ENCODE peak calls at places on chromosome 10, in seven cellular contexts. One of them, this sample, is unnamed.
A peak's percentile ranks its signal among the peaks of the same experiment; 100 is the strongest.

GRCh38 chr10:91909178-91909677 is at the start of gene FGFBP3:
- DNase-seq in PC-3: peak; percentile 43
- DNase-seq in hepatocyte: peak; percentile 56
- DNase-seq in HCT116: peak; percentile 40
- DNase-seq in SK-N-SH: peak; percentile 72
- DNase-seq in neural progenitor cell: peak; percentile 85
- DNase-seq in MM.1S: peak; percentile 46
- DNase-seq in this sample: peak; percentile 45

GRCh38 chr10:29926649-29927048 is 132.7 kb downstream of the JCAD start:
- DNase-seq in PC-3: peak; percentile 38
- DNase-seq in hepatocyte: peak; percentile 39
- DNase-seq in HCT116: no peak
- DNase-seq in SK-N-SH: no peak
- DNase-seq in neural progenitor cell: peak; percentile 32
- DNase-seq in MM.1S: no peak
- DNase-seq in this sample: peak; percentile 68

GRCh38 chr10:94006591-94007550 is 13.1 kb downstream of the PLCE1 start:
- DNase-seq in PC-3: peak; percentile 94
- DNase-seq in hepatocyte: peak; percentile 76
- DNase-seq in HCT116: no peak
- DNase-seq in SK-N-SH: no peak
- DNase-seq in neural progenitor cell: no peak
- DNase-seq in MM.1S: no peak
- DNase-seq in this sample: peak; percentile 87

GRCh38 chr10:117519895-117520294 is 22.7 kb upstream of the EMX2 start:
- DNase-seq in PC-3: no peak
- DNase-seq in hepatocyte: no peak
- DNase-seq in HCT116: no peak
- DNase-seq in SK-N-SH: no peak
- DNase-seq in neural progenitor cell: no peak
- DNase-seq in MM.1S: no peak
- DNase-seq in this sample: no peak

GRCh38 chr10:33152750-33153149 is 181.7 kb downstream of the NRP1 start:
- DNase-seq in PC-3: no peak
- DNase-seq in hepatocyte: no peak
- DNase-seq in HCT116: no peak
- DNase-seq in SK-N-SH: no peak
- DNase-seq in neural progenitor cell: no peak
- DNase-seq in MM.1S: no peak
- DNase-seq in this sample: no peak

GRCh38 chr10:60646966-60647796 is 131.1 kb upstream of the CDK1 start:
- DNase-seq in PC-3: peak; percentile 98
- DNase-seq in hepatocyte: peak; percentile 75
- DNase-seq in HCT116: peak; percentile 48
- DNase-seq in SK-N-SH: peak; percentile 12
- DNase-seq in neural progenitor cell: peak; percentile 57
- DNase-seq in MM.1S: peak; percentile 66
- DNase-seq in this sample: peak; percentile 73

GRCh38 chr10:21673668-21674067 is 139.6 kb downstream of the MLLT10 start:
- DNase-seq in PC-3: no peak
- DNase-seq in hepatocyte: no peak
- DNase-seq in HCT116: no peak
- DNase-seq in SK-N-SH: no peak
- DNase-seq in neural progenitor cell: no peak
- DNase-seq in MM.1S: no peak
- DNase-seq in this sample: no peak

GRCh38 chr10:20622522-20623270 is 274.4 kb downstream of the NEBL start:
- DNase-seq in PC-3: peak; percentile 87
- DNase-seq in hepatocyte: peak; percentile 23
- DNase-seq in HCT116: no peak
- DNase-seq in SK-N-SH: no peak
- DNase-seq in neural progenitor cell: no peak
- DNase-seq in MM.1S: no peak
- DNase-seq in this sample: peak; percentile 1

GRCh38 chr10:50025627-50026026 is 37.4 kb downstream of the AGAP6 start:
- DNase-seq in PC-3: no peak
- DNase-seq in hepatocyte: no peak
- DNase-seq in HCT116: no peak
- DNase-seq in SK-N-SH: no peak
- DNase-seq in neural progenitor cell: no peak
- DNase-seq in MM.1S: no peak
- DNase-seq in this sample: no peak

GRCh38 chr10:2145486-2145885 is 408.2 kb upstream of the ADARB2 start:
- DNase-seq in PC-3: no peak
- DNase-seq in hepatocyte: no peak
- DNase-seq in HCT116: no peak
- DNase-seq in SK-N-SH: no peak
- DNase-seq in neural progenitor cell: peak; percentile 39
- DNase-seq in MM.1S: no peak
- DNase-seq in this sample: no peak

GRCh38 chr10:8045728-8046494 is 8.6 kb upstream of the GATA3 start:
- DNase-seq in PC-3: no peak
- DNase-seq in hepatocyte: no peak
- DNase-seq in HCT116: no peak
- DNase-seq in SK-N-SH: peak; percentile 61
- DNase-seq in neural progenitor cell: peak; percentile 5
- DNase-seq in MM.1S: no peak
- DNase-seq in this sample: no peak

GRCh38 chr10:91642831-91643692 is 10.2 kb upstream of the PPP1R3C start:
- DNase-seq in PC-3: peak; percentile 21
- DNase-seq in hepatocyte: no peak
- DNase-seq in HCT116: no peak
- DNase-seq in SK-N-SH: no peak
- DNase-seq in neural progenitor cell: no peak
- DNase-seq in MM.1S: peak; percentile 37
- DNase-seq in this sample: peak; percentile 70

GRCh38 chr10:101840741-101841453 is 2.7 kb downstream of the KCNIP2 start:
- DNase-seq in PC-3: peak; percentile 85
- DNase-seq in hepatocyte: peak; percentile 91
- DNase-seq in HCT116: peak; percentile 72
- DNase-seq in SK-N-SH: peak; percentile 93
- DNase-seq in neural progenitor cell: peak; percentile 97
- DNase-seq in MM.1S: peak; percentile 83
- DNase-seq in this sample: peak; percentile 90

GRCh38 chr10:26367771-26368170 is 70.4 kb upstream of the APBB1IP start:
- DNase-seq in PC-3: peak; percentile 40
- DNase-seq in hepatocyte: peak; percentile 85
- DNase-seq in HCT116: no peak
- DNase-seq in SK-N-SH: no peak
- DNase-seq in neural progenitor cell: peak; percentile 78
- DNase-seq in MM.1S: peak; percentile 44
- DNase-seq in this sample: peak; percentile 55

GRCh38 chr10:45439365-45439764 is 65.3 kb downstream of the ALOX5 start:
- DNase-seq in PC-3: no peak
- DNase-seq in hepatocyte: no peak
- DNase-seq in HCT116: no peak
- DNase-seq in SK-N-SH: no peak
- DNase-seq in neural progenitor cell: no peak
- DNase-seq in MM.1S: no peak
- DNase-seq in this sample: no peak

GRCh38 chr10:131810805-131811137 is 90.0 kb upstream of the PPP2R2D start:
- DNase-seq in PC-3: no peak
- DNase-seq in hepatocyte: no peak
- DNase-seq in HCT116: no peak
- DNase-seq in SK-N-SH: no peak
- DNase-seq in neural progenitor cell: no peak
- DNase-seq in MM.1S: no peak
- DNase-seq in this sample: no peak

GRCh38 chr10:27413831-27414348 is 90.2 kb upstream of the RAB18 start:
- DNase-seq in PC-3: no peak
- DNase-seq in hepatocyte: no peak
- DNase-seq in HCT116: no peak
- DNase-seq in SK-N-SH: peak; percentile 16
- DNase-seq in neural progenitor cell: no peak
- DNase-seq in MM.1S: no peak
- DNase-seq in this sample: no peak

GRCh38 chr10:119318411-119319160 is 111.2 kb downstream of the GRK5 start:
- DNase-seq in PC-3: no peak
- DNase-seq in hepatocyte: peak; percentile 3
- DNase-seq in HCT116: no peak
- DNase-seq in SK-N-SH: no peak
- DNase-seq in neural progenitor cell: peak; percentile 38
- DNase-seq in MM.1S: no peak
- DNase-seq in this sample: no peak

GRCh38 chr10:103698266-103698665 is 157.1 kb downstream of the SH3PXD2A start:
- DNase-seq in PC-3: no peak
- DNase-seq in hepatocyte: no peak
- DNase-seq in HCT116: no peak
- DNase-seq in SK-N-SH: no peak
- DNase-seq in neural progenitor cell: no peak
- DNase-seq in MM.1S: no peak
- DNase-seq in this sample: no peak

GRCh38 chr10:46545861-46546590 is 10.4 kb downstream of the GPRIN2 start:
- DNase-seq in PC-3: no peak
- DNase-seq in hepatocyte: no peak
- DNase-seq in HCT116: no peak
- DNase-seq in SK-N-SH: peak; percentile 33
- DNase-seq in neural progenitor cell: no peak
- DNase-seq in MM.1S: no peak
- DNase-seq in this sample: no peak

GRCh38 chr10:3248526-3249255 is 76.1 kb upstream of the PITRM1 start:
- DNase-seq in PC-3: peak; percentile 68
- DNase-seq in hepatocyte: peak; percentile 70
- DNase-seq in HCT116: peak; percentile 75
- DNase-seq in SK-N-SH: no peak
- DNase-seq in neural progenitor cell: no peak
- DNase-seq in MM.1S: no peak
- DNase-seq in this sample: peak; percentile 97

GRCh38 chr10:74652664-74653063 is 173.7 kb upstream of the KAT6B start:
- DNase-seq in PC-3: peak; percentile 61
- DNase-seq in hepatocyte: no peak
- DNase-seq in HCT116: no peak
- DNase-seq in SK-N-SH: no peak
- DNase-seq in neural progenitor cell: no peak
- DNase-seq in MM.1S: no peak
- DNase-seq in this sample: peak; percentile 5

GRCh38 chr10:84194424-84195043 is at the start of gene CDHR1:
- DNase-seq in PC-3: no peak
- DNase-seq in hepatocyte: peak; percentile 56
- DNase-seq in HCT116: no peak
- DNase-seq in SK-N-SH: peak; percentile 86
- DNase-seq in neural progenitor cell: peak; percentile 90
- DNase-seq in MM.1S: peak; percentile 41
- DNase-seq in this sample: peak; percentile 50

GRCh38 chr10:121152033-121152432 is 300.9 kb downstream of the WDR11 start:
- DNase-seq in PC-3: no peak
- DNase-seq in hepatocyte: no peak
- DNase-seq in HCT116: no peak
- DNase-seq in SK-N-SH: no peak
- DNase-seq in neural progenitor cell: no peak
- DNase-seq in MM.1S: no peak
- DNase-seq in this sample: no peak

GRCh38 chr10:121154846-121155245 is 303.7 kb downstream of the WDR11 start:
- DNase-seq in PC-3: no peak
- DNase-seq in hepatocyte: peak; percentile 46
- DNase-seq in HCT116: no peak
- DNase-seq in SK-N-SH: no peak
- DNase-seq in neural progenitor cell: no peak
- DNase-seq in MM.1S: no peak
- DNase-seq in this sample: no peak

GRCh38 chr10:121152935-121153334 is 301.8 kb downstream of the WDR11 start:
- DNase-seq in PC-3: no peak
- DNase-seq in hepatocyte: no peak
- DNase-seq in HCT116: no peak
- DNase-seq in SK-N-SH: no peak
- DNase-seq in neural progenitor cell: no peak
- DNase-seq in MM.1S: no peak
- DNase-seq in this sample: no peak

GRCh38 chr10:121155742-121156141 is 304.6 kb downstream of the WDR11 start:
- DNase-seq in PC-3: no peak
- DNase-seq in hepatocyte: peak; percentile 40
- DNase-seq in HCT116: no peak
- DNase-seq in SK-N-SH: no peak
- DNase-seq in neural progenitor cell: no peak
- DNase-seq in MM.1S: no peak
- DNase-seq in this sample: no peak

DNA sequence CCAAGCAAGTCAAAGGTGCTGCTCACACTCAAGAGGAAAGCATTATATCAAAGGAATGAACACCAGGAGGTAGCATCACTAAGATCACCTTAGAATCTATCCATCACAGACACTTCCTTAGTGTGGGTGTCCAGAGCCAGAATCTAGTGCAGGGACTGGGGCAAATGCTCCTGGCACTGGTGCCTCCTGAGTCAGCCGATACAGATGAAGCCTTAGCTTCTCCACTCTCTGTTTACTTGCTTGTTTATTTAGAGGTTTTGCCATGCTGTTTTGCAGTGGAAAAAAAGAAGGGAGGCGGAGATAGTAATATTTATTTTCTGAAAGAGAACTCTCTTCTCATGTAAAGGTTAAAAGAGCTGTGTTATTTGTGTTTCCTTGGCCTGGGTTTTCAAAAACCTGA is 303.1 kb downstream of the WDR11 start:
- DNase-seq in PC-3: no peak
- DNase-seq in hepatocyte: no peak
- DNase-seq in HCT116: no peak
- DNase-seq in SK-N-SH: no peak
- DNase-seq in neural progenitor cell: no peak
- DNase-seq in MM.1S: no peak
- DNase-seq in this sample: no peak
- H3K27me3 ChIP-seq in PC-3: no peaks in the 10 kb centered on the region
- H3K27me3 ChIP-seq in hepatocyte: no peaks in the 10 kb centered on the region
- H3K27me3 ChIP-seq in HCT116: no peaks in the 10 kb centered on the region
- H3K27me3 ChIP-seq in SK-N-SH: no peaks in the 10 kb centered on the region
- H3K27me3 ChIP-seq in neural progenitor cell: no peaks in the 10 kb centered on the region
- H3K27me3 ChIP-seq in MM.1S: no peaks in the 10 kb centered on the region
- H3K27me3 ChIP-seq in this sample: no peaks in the 10 kb centered on the region

GRCh38 chr10:69437321-69438259 is 13.7 kb upstream of the TSPAN15 start:
- DNase-seq in PC-3: peak; percentile 70
- DNase-seq in hepatocyte: no peak
- DNase-seq in HCT116: no peak
- DNase-seq in SK-N-SH: no peak
- DNase-seq in neural progenitor cell: no peak
- DNase-seq in MM.1S: no peak
- DNase-seq in this sample: no peak
- TF ChIP-seq EZH2phosphoT487 in PC-3: no peak
- TF ChIP-seq EZH2phosphoT487 in hepatocyte: no peak
- TF ChIP-seq EZH2phosphoT487 in HCT116: no peak
- TF ChIP-seq EZH2phosphoT487 in SK-N-SH: no peak
- TF ChIP-seq EZH2phosphoT487 in neural progenitor cell: no peak
- TF ChIP-seq EZH2phosphoT487 in MM.1S: no peak
- TF ChIP-seq EZH2phosphoT487 in this sample: no peak

DNA sequence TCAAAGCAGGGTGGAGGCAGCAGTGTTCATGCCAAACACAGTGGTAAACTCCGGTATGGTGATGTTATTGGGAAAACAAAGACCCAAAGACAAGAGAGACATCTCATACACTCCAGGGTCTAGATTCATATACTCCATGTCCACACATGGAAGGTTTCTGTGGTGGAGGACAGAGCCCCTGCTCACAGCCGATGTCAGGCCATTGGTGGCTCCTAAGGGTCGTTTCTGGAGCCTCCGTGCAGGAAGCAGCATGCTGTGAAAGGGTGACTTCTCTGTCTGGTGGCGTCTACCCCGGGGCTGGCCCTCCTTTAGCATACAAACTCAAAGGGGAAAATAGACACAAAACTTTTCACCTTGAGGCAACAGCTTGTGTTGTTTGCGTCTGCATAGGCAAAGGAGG is 601.6 kb upstream of the MGMT start:
- DNase-seq in PC-3: no peak
- DNase-seq in hepatocyte: no peak
- DNase-seq in HCT116: no peak
- DNase-seq in SK-N-SH: no peak
- DNase-seq in neural progenitor cell: no peak
- DNase-seq in MM.1S: no peak
- DNase-seq in this sample: no peak
- H3K9me3 ChIP-seq in PC-3: no peaks in the 10 kb centered on the region
- H3K9me3 ChIP-seq in hepatocyte: no peaks in the 10 kb centered on the region
- H3K9me3 ChIP-seq in HCT116: no peaks in the 10 kb centered on the region
- H3K9me3 ChIP-seq in SK-N-SH: no peaks in the 10 kb centered on the region
- H3K9me3 ChIP-seq in neural progenitor cell: no peaks in the 10 kb centered on the region
- H3K9me3 ChIP-seq in MM.1S: no peaks in the 10 kb centered on the region
- H3K9me3 ChIP-seq in this sample: no peaks in the 10 kb centered on the region

GRCh38 chr10:97079157-97079435 is 106.7 kb downstream of the SLIT1 start:
- DNase-seq in PC-3: no peak
- DNase-seq in hepatocyte: no peak
- DNase-seq in HCT116: no peak
- DNase-seq in SK-N-SH: no peak
- DNase-seq in neural progenitor cell: no peak
- DNase-seq in MM.1S: no peak
- DNase-seq in this sample: no peak
- H3K27me3 ChIP-seq in PC-3: peaks cover 5% of the 10 kb centered on the region
- H3K27me3 ChIP-seq in hepatocyte: peaks cover 15% of the 10 kb centered on the region
- H3K27me3 ChIP-seq in HCT116: peaks cover 46% of the 10 kb centered on the region
- H3K27me3 ChIP-seq in SK-N-SH: peaks cover under 1% of the 10 kb centered on the region
- H3K27me3 ChIP-seq in neural progenitor cell: peaks cover 2% of the 10 kb centered on the region
- H3K27me3 ChIP-seq in MM.1S: peaks cover 72% of the 10 kb centered on the region
- H3K27me3 ChIP-seq in this sample: peaks cover 32% of the 10 kb centered on the region

This sample was measured in GM23248.